ENCODE peak calls at places on chromosomes 5 and 9, in six cellular contexts. I, A, D, V, C and T are unnamed samples.

GRCh38 chr5:67272453-67273130 is 76.0 kb upstream of the CD180 start:
- DNase-seq in I (no peak), A (no peak), D (peak; percentile 15), V (no peak), C (peak; percentile 75), T (no peak)

GRCh38 chr9:136059851-136060670 is 35.0 kb downstream of the NACC2 start:
- DNase-seq in I (no peak), A (peak; percentile 62), D (no peak), V (no peak), C (peak; percentile 78), T (peak; percentile 27)

GRCh38 chr9:34392511-34392910 is 15.8 kb upstream of the MYORG start:
- DNase-seq in I (no peak), A (no peak), D (no peak), V (no peak), C (no peak), T (no peak)

GRCh38 chr5:71695561-71695960 is 23.5 kb upstream of the CARTPT start:
- DNase-seq in I (no peak), A (no peak), D (no peak), V (no peak), C (no peak), T (no peak)

GRCh38 chr5:174794941-174795672 is 70.7 kb downstream of the MSX2 start:
- DNase-seq in I (no peak), A (no peak), D (peak; percentile 83), V (no peak), C (no peak), T (no peak)

GRCh38 chr9:98547606-98548005 is 161.1 kb downstream of the GABBR2 start:
- DNase-seq in I (no peak), A (no peak), D (no peak), V (no peak), C (no peak), T (peak; percentile 14)

GRCh38 chr9:10700266-10700665 is 87.5 kb upstream of the PTPRD start:
- DNase-seq in I (no peak), A (no peak), D (no peak), V (no peak), C (peak; percentile 38), T (no peak)

GRCh38 chr5:149264432-149265069 is 7.1 kb upstream of the AFAP1L1 start:
- DNase-seq in I (peak; percentile 23), A (no peak), D (peak; percentile 81), V (peak; percentile 85), C (no peak), T (peak; percentile 77)

GRCh38 chr9:109168170-109168569 is 1.1 kb upstream of the FRRS1L start:
- DNase-seq in I (no peak), A (no peak), D (no peak), V (no peak), C (no peak), T (no peak)

GRCh38 chr9:137387891-137388560 is 34.9 kb downstream of the EXD3 start:
- DNase-seq in I (no peak), A (no peak), D (no peak), V (no peak), C (no peak), T (no peak)

GRCh38 chr9:69028754-69029153 is 6.8 kb upstream of the FXN start:
- DNase-seq in I (no peak), A (no peak), D (no peak), V (no peak), C (no peak), T (no peak)
- H3K4me3 ChIP-seq in I (no peak overlapping the region), A (no peak overlapping the region), D (no peak overlapping the region), V (no peak overlapping the region), C (no peak overlapping the region), T (no peak overlapping the region)

GRCh38 chr9:113622038-113622437 is 158.5 kb downstream of the RGS3 start:
- DNase-seq in I (no peak), A (no peak), D (no peak), V (no peak), C (no peak), T (no peak)

GRCh38 chr9:113621309-113621791 is 157.8 kb downstream of the RGS3 start:
- DNase-seq in I (no peak), A (peak; percentile 93), D (peak; percentile 90), V (peak; percentile 49), C (peak; percentile 92), T (peak; percentile 74)

GRCh38 chr9:113620016-113620376 is 156.5 kb downstream of the RGS3 start:
- DNase-seq in I (no peak), A (no peak), D (no peak), V (peak; percentile 46), C (no peak), T (no peak)

GRCh38 chr9:113619156-113619861 is 155.8 kb downstream of the RGS3 start:
- DNase-seq in I (no peak), A (no peak), D (no peak), V (peak; percentile 40), C (no peak), T (no peak)

GRCh38 chr9:113620377-113621161 is 157.0 kb downstream of the RGS3 start:
- DNase-seq in I (peak; percentile 43), A (peak; percentile 93), D (peak; percentile 99), V (peak; percentile 50), C (peak; percentile 94), T (peak; percentile 90)
- H3K4ac ChIP-seq in I (no peak overlapping the region), A (peak overlapping the region; percentile 99), D (peak overlapping the region; percentile 81), V (no peak overlapping the region), C (peak overlapping the region; percentile 95), T (peak overlapping the region; percentile 72)

GRCh38 chr9:116767219-116767618 is 80.1 kb downstream of the TRIM32 start:
- DNase-seq in I (peak; percentile 58), A (no peak), D (no peak), V (no peak), C (no peak), T (no peak)
- H2BK120ac ChIP-seq in I (no peak overlapping the region), A (no peak overlapping the region), D (no peak overlapping the region), V (no peak overlapping the region), C (no peak overlapping the region), T (no peak overlapping the region)

GRCh38 chr9:16363073-16363781 is 507.2 kb downstream of the BNC2 start:
- DNase-seq in I (no peak), A (no peak), D (no peak), V (no peak), C (no peak), T (no peak)

GRCh38 chr9:16361118-16361517 is 509.4 kb downstream of the BNC2 start:
- DNase-seq in I (no peak), A (peak; percentile 64), D (no peak), V (no peak), C (no peak), T (peak; percentile 45)

GRCh38 chr9:16363916-16364315 is 506.6 kb downstream of the BNC2 start:
- DNase-seq in I (no peak), A (no peak), D (no peak), V (no peak), C (no peak), T (no peak)

GRCh38 chr9:16360247-16360646 is 510.2 kb downstream of the BNC2 start:
- DNase-seq in I (no peak), A (no peak), D (no peak), V (no peak), C (no peak), T (no peak)

DNA sequence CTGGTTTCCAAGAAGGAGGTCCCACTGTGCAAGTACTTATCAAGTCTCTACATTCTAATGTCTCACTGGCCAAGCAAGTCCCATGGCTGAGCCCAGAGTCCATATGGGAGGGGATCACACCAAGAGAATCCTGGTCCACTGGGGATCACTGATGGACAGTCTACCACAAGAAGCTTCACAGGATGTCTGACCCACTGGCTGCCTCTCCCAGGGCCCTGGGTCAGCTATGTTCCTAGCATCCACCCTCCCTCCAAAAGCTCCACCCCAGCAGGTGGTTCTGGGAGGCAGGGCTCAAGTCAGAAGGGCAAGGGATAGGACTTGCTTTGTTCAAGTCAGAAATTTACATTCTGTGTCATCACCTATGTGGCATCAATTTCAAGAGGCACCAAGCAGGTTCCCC is 508.5 kb downstream of the BNC2 start:
- DNase-seq in I (no peak), A (no peak), D (no peak), V (no peak), C (no peak), T (no peak)
- H3K4me3 ChIP-seq in I (no peak overlapping the region), A (no peak overlapping the region), D (no peak overlapping the region), V (no peak overlapping the region), C (no peak overlapping the region), T (no peak overlapping the region)